ENCODE peak calls at places on chromosomes 2 and 18, in five cellular contexts. K is chondrocyte, H is CD14-positive monocyte, I is left ventricle myocardium superior, P is aorta. X is an unnamed sample.

GRCh38 chr2:112433932-112434730 is 686 bp upstream of the RGPD8 start:
- DNase-seq in H (no peak), I (peak), P (peak), K (no peak), X (no peak)

GRCh38 chr2:241219856-241220356 is 31.4 kb downstream of the ANO7 start:
- DNase-seq in I (no peak), P (no peak), H (no peak), K (no peak), X (no peak)

GRCh38 chr2:3472296-3472695 is 47.0 kb downstream of the ADI1 start:
- DNase-seq in H (no peak), K (no peak), P (no peak), I (peak), X (no peak)

GRCh38 chr2:149166958-149167810 is 128.7 kb downstream of the LYPD6B start:
- DNase-seq in H (peak), I (no peak), P (no peak), K (no peak), X (no peak)

GRCh38 chr18:57660961-57661360 is 39.3 kb upstream of the NARS1 start:
- DNase-seq in K (no peak), H (no peak), I (no peak), P (peak), X (no peak)

GRCh38 chr2:191565647-191566198 is 112.2 kb upstream of the NABP1 start:
- DNase-seq in H (no peak), I (no peak), K (no peak), P (no peak), X (no peak)

GRCh38 chr18:80245781-80246655 is 1.3 kb downstream of the PARD6G start:
- DNase-seq in I (no peak), P (peak), H (no peak), K (no peak), X (no peak)

GRCh38 chr18:39523281-39523680 is 1957.7 kb upstream of the CELF4 start:
- DNase-seq in K (no peak), H (no peak), I (no peak), P (no peak), X (no peak)

GRCh38 chr2:38731090-38731489 is 20.1 kb downstream of the SRSF7 start:
- DNase-seq in H (no peak), I (no peak), P (peak), K (no peak), X (no peak)

GRCh38 chr2:556494-556893 is 120.7 kb downstream of the TMEM18 start:
- DNase-seq in I (no peak), P (no peak), H (no peak), K (no peak), X (no peak)

GRCh38 chr2:64837925-64838641 is 151.1 kb upstream of the SLC1A4 start:
- DNase-seq in P (no peak), I (peak), H (peak), K (no peak), X (no peak)

GRCh38 chr2:44793322-44793870 is 148.1 kb upstream of the SIX3 start:
- DNase-seq in I (no peak), P (no peak), H (no peak), K (no peak), X (no peak)

GRCh38 chr2:238163494-238164198 is 4.9 kb downstream of the ERFE start:
- DNase-seq in P (peak), H (no peak), I (peak), K (peak), X (no peak)

GRCh38 chr2:48668992-48669391 is 51.3 kb downstream of the GTF2A1L start:
- DNase-seq in P (no peak), K (no peak), H (no peak), I (no peak), X (no peak)

GRCh38 chr2:240991378-240992263 is 6.8 kb upstream of the SNED1 start:
- DNase-seq in I (peak), P (peak), H (peak), K (peak), X (no peak)

GRCh38 chr2:43157506-43158232 is 68.7 kb downstream of the ZFP36L2 start:
- DNase-seq in K (no peak), H (peak), I (no peak), P (no peak), X (no peak)

GRCh38 chr2:213934560-213934959 is 476.3 kb upstream of the VWC2L start:
- DNase-seq in K (no peak), I (no peak), P (no peak), H (no peak), X (no peak)

GRCh38 chr18:62282188-62282629 is 42.9 kb upstream of the TNFRSF11A start:
- DNase-seq in P (no peak), I (no peak), K (no peak), H (no peak), X (no peak)

GRCh38 chr2:30663806-30664205 is 143.4 kb downstream of the CAPN13 start:
- DNase-seq in H (no peak), I (no peak), P (no peak), K (no peak), X (no peak)

GRCh38 chr2:197322729-197323720 is 12.4 kb upstream of the ANKRD44 start:
- DNase-seq in K (no peak), H (no peak), P (no peak), I (no peak), X (peak)

GRCh38 chr2:224195954-224196571 is 157.0 kb upstream of the SERPINE2 start:
- DNase-seq in H (no peak), I (no peak), K (no peak), P (no peak), X (no peak)

GRCh38 chr18:70490008-70490933 is 201.4 kb downstream of the SOCS6 start:
- DNase-seq in I (no peak), K (no peak), P (no peak), H (peak), X (no peak)

GRCh38 chr2:174072069-174072468 is 106.9 kb upstream of the SP3 start:
- DNase-seq in K (no peak), I (no peak), H (no peak), P (no peak), X (no peak)

GRCh38 chr2:212288308-212288707 is 250.3 kb downstream of the ERBB4 start:
- DNase-seq in K (peak), P (no peak), I (no peak), H (no peak), X (no peak)

GRCh38 chr2:134774074-134774742 is 55.4 kb upstream of the TMEM163 start:
- DNase-seq in I (no peak), P (no peak), K (no peak), H (no peak), X (no peak)

GRCh38 chr2:236445678-236446077 is 123.9 kb upstream of the ACKR3 start:
- DNase-seq in H (no peak), K (no peak), P (no peak), I (no peak), X (no peak)

GRCh38 chr2:127305985-127306585 is 12.1 kb upstream of the ERCC3 start:
- DNase-seq in K (no peak), P (no peak), H (no peak), I (no peak), X (no peak)

GRCh38 chr2:232320038-232320790 is 58.3 kb upstream of the ALPP start:
- DNase-seq in H (no peak), I (no peak), K (no peak), P (no peak), X (no peak)

GRCh38 chr2:100577777-100578176 is 15.0 kb downstream of the PDCL3 start:
- DNase-seq in P (no peak), K (no peak), H (no peak), I (no peak), X (no peak)

GRCh38 chr2:108570416-108570815 is 36.1 kb downstream of the LIMS1 start:
- DNase-seq in P (no peak), H (no peak), I (no peak), K (no peak), X (no peak)

GRCh38 chr2:113370478-113371091 is 66.9 kb upstream of the ZNG1B start:
- DNase-seq in I (peak), P (no peak), H (peak), K (no peak), X (peak)

GRCh38 chr2:138902239-138902871 is 122.2 kb upstream of the NXPH2 start:
- DNase-seq in I (no peak), H (no peak), K (peak), P (peak), X (no peak)

GRCh38 chr2:19802088-19802806 is 99.5 kb downstream of the TTC32 start:
- DNase-seq in K (no peak), I (no peak), P (no peak), H (no peak), X (no peak)

GRCh38 chr2:201220102-201220570 is 37.2 kb downstream of the CASP10 start:
- DNase-seq in I (no peak), P (no peak), H (no peak), K (no peak), X (no peak)

GRCh38 chr2:237542001-237542704 is 24.2 kb upstream of the PRLH start:
- DNase-seq in I (no peak), P (no peak), K (no peak), H (no peak), X (no peak)

GRCh38 chr2:160367887-160368286 is 125.7 kb downstream of the RBMS1 start:
- DNase-seq in K (no peak), P (no peak), H (peak), I (no peak), X (no peak)

GRCh38 chr2:77512521-77512920 is 9.7 kb downstream of the LRRTM4 start:
- DNase-seq in K (no peak), H (no peak), P (no peak), I (no peak), X (no peak)

GRCh38 chr2:221422516-221423211 is 149.4 kb downstream of the EPHA4 start:
- DNase-seq in P (no peak), I (no peak), H (no peak), K (no peak), X (no peak)

X was measured in effector memory CD8-positive, alpha-beta T cell.